ENCODE peak calls at places on chromosomes 12 and 14, in nine cellular contexts. O is cardiac fibroblast; Z is nephron progenitor cell; L is activated CD4-positive, CD25-positive, alpha-beta regulatory T cell; C is NB4; F is fibroblast of the conjunctiva; G is T follicular helper cell; W is psoas muscle; X is adrenal gland. N is an unnamed sample.

GRCh38 chr12:52145228-52145940 is 46.4 kb downstream of the KRT80 start:
- DNase-seq in O (no peak), Z (no peak), L (no peak), C (no peak), F (no peak), G (no peak), W (no peak), X (no peak), N (no peak)

GRCh38 chr12:32455607-32456063 is 56.3 kb downstream of the FGD4 start:
- DNase-seq in O (peak), Z (peak), L (no peak), C (peak), F (peak), G (no peak), W (no peak), X (peak), N (no peak)

GRCh38 chr14:51006781-51007211 is 62.5 kb upstream of the PYGL start:
- DNase-seq in O (peak), Z (no peak), L (no peak), C (peak), F (peak), G (no peak), W (peak), X (peak), N (no peak)

GRCh38 chr14:106831322-106831720 is 1304.9 kb downstream of the TMEM121 start:
- DNase-seq in O (peak), Z (peak), L (no peak), C (peak), F (no peak), G (peak), W (no peak), X (no peak), N (peak)

GRCh38 chr14:68952544-68953535 is 26.3 kb downstream of the ACTN1 start:
- DNase-seq in O (peak), Z (no peak), L (no peak), C (no peak), F (peak), G (no peak), W (peak), X (no peak), N (no peak)

GRCh38 chr12:125454786-125455450 is 389.7 kb downstream of the AACS start:
- DNase-seq in O (no peak), Z (no peak), L (no peak), C (no peak), F (no peak), G (no peak), W (no peak), X (no peak), N (no peak)

GRCh38 chr14:99609245-99610117 is 5.5 kb upstream of the CCDC85C start:
- DNase-seq in O (no peak), Z (no peak), L (no peak), C (no peak), F (no peak), G (no peak), W (no peak), X (no peak), N (no peak)

GRCh38 chr12:29516431-29516875 is 19.0 kb upstream of the OVCH1 start:
- DNase-seq in O (peak), Z (no peak), L (no peak), C (no peak), F (peak), G (no peak), W (no peak), X (no peak), N (no peak)

GRCh38 chr12:111395557-111396187 is 10.1 kb upstream of the SH2B3 start:
- DNase-seq in O (no peak), Z (no peak), L (no peak), C (no peak), F (no peak), G (no peak), W (no peak), X (no peak), N (no peak)

GRCh38 chr12:4164591-4165558 is 108.7 kb upstream of the CCND2 start:
- DNase-seq in O (peak), Z (peak), L (peak), C (peak), F (peak), G (peak), W (peak), X (peak), N (peak)

GRCh38 chr12:120106151-120106550 is 10.4 kb downstream of the RAB35 start:
- DNase-seq in O (no peak), Z (no peak), L (no peak), C (no peak), F (no peak), G (no peak), W (no peak), X (no peak), N (no peak)

GRCh38 chr12:109626378-109627115 is 53.0 kb downstream of the MVK start:
- DNase-seq in O (no peak), Z (no peak), L (no peak), C (no peak), F (no peak), G (no peak), W (no peak), X (no peak), N (no peak)

GRCh38 chr12:44077293-44077692 is 241.4 kb downstream of the TMEM117 start:
- DNase-seq in O (no peak), Z (no peak), L (no peak), C (no peak), F (no peak), G (no peak), W (no peak), X (no peak), N (no peak)

GRCh38 chr12:31860401-31860800 is 98.8 kb upstream of the RESF1 start:
- DNase-seq in O (no peak), Z (no peak), L (no peak), C (no peak), F (no peak), G (no peak), W (no peak), X (no peak), N (no peak)

GRCh38 chr12:107329569-107330324 is 236.4 kb upstream of the CRY1 start:
- DNase-seq in O (peak), Z (no peak), L (no peak), C (peak), F (no peak), G (no peak), W (no peak), X (no peak), N (no peak)

GRCh38 chr12:122917508-122918227 is 21.7 kb upstream of the VPS37B start:
- DNase-seq in O (peak), Z (no peak), L (no peak), C (no peak), F (peak), G (no peak), W (peak), X (peak), N (no peak)

GRCh38 chr12:2094597-2094996 is 41.8 kb downstream of the CACNA1C start:
- DNase-seq in O (peak), Z (no peak), L (no peak), C (peak), F (no peak), G (no peak), W (no peak), X (no peak), N (no peak)

GRCh38 chr12:118061876-118062791 is 1.2 kb upstream of the WSB2 start:
- DNase-seq in O (peak), Z (peak), L (no peak), C (peak), F (no peak), G (no peak), W (no peak), X (peak), N (no peak)

GRCh38 chr14:76876076-76876475 is 49.9 kb downstream of the LRRC74A start:
- DNase-seq in O (peak), Z (peak), L (no peak), C (peak), F (peak), G (peak), W (no peak), X (peak), N (no peak)

GRCh38 chr12:52246720-52247621 is 13.9 kb downstream of the KRT7 start:
- DNase-seq in O (no peak), Z (no peak), L (no peak), C (peak), F (no peak), G (no peak), W (no peak), X (peak), N (no peak)

GRCh38 chr14:77870646-77871045 is 70.7 kb downstream of the ADCK1 start:
- DNase-seq in O (no peak), Z (no peak), L (no peak), C (no peak), F (no peak), G (no peak), W (no peak), X (no peak), N (no peak)

GRCh38 chr14:53808042-53808441 is 148.6 kb downstream of the BMP4 start:
- DNase-seq in O (peak), Z (no peak), L (no peak), C (no peak), F (no peak), G (no peak), W (no peak), X (no peak), N (no peak)

GRCh38 chr12:25813843-25814242 is 144.6 kb upstream of the RASSF8 start:
- DNase-seq in O (no peak), Z (no peak), L (no peak), C (no peak), F (no peak), G (no peak), W (no peak), X (no peak), N (no peak)

GRCh38 chr12:58564721-58565120 is 355.6 kb downstream of the LRIG3 start:
- DNase-seq in O (peak), Z (no peak), L (no peak), C (no peak), F (no peak), G (no peak), W (no peak), X (no peak), N (no peak)

GRCh38 chr14:105999361-106000028 is 473.1 kb downstream of the TMEM121 start:
- DNase-seq in O (peak), Z (peak), L (peak), C (peak), F (no peak), G (peak), W (peak), X (no peak), N (peak)

GRCh38 chr12:121214171-121214777 is 4.3 kb downstream of the P2RX4 start:
- DNase-seq in O (peak), Z (no peak), L (no peak), C (peak), F (peak), G (no peak), W (no peak), X (no peak), N (no peak)

GRCh38 chr12:124434364-124434763 is 133.0 kb downstream of the NCOR2 start:
- DNase-seq in O (no peak), Z (no peak), L (no peak), C (no peak), F (no peak), G (no peak), W (no peak), X (no peak), N (no peak)

GRCh38 chr12:104372048-104372720 is 68.6 kb downstream of the EID3 start:
- DNase-seq in O (peak), Z (no peak), L (peak), C (peak), F (no peak), G (no peak), W (no peak), X (no peak), N (no peak)

N was measured in T-helper 22 cell.